ENCODE peak calls at places on chromosomes 12 and 14, in nine cellular contexts. L is left ventricle myocardium inferior, O is body of pancreas, S is prostate gland, X is A673, G is heart left ventricle, P is ovary, I is DND-41, K is kidney. B is an unnamed sample.

GRCh38 chr12:69655616-69656336 is 43.3 kb downstream of the BEST3 start:
- DNase-seq in L (no peak), O (no peak), S (no peak), X (no peak), G (no peak), P (no peak), I (no peak), K (no peak), B (peak)

GRCh38 chr14:70856851-70857498 is 47.7 kb upstream of the MAP3K9 start:
- DNase-seq in L (no peak), O (no peak), S (no peak), X (no peak), G (no peak), P (no peak), I (no peak), K (no peak), B (no peak)

GRCh38 chr14:33612184-33612479 is 338.7 kb downstream of the EGLN3 start:
- DNase-seq in L (no peak), O (no peak), S (no peak), X (no peak), G (no peak), P (no peak), I (no peak), K (no peak), B (no peak)

GRCh38 chr12:59041241-59042121 is 121.2 kb upstream of the LRIG3 start:
- DNase-seq in L (no peak), O (no peak), S (peak), X (no peak), G (no peak), P (no peak), I (no peak), K (no peak), B (no peak)

GRCh38 chr12:75116611-75117010 is 93.0 kb downstream of the KCNC2 start:
- DNase-seq in L (no peak), O (no peak), S (no peak), X (no peak), G (no peak), P (no peak), I (no peak), K (no peak), B (no peak)

GRCh38 chr14:105862581-105863239 is 336.3 kb downstream of the TMEM121 start:
- DNase-seq in L (no peak), O (no peak), S (no peak), X (no peak), G (peak), P (no peak), I (no peak), K (no peak), B (no peak)

GRCh38 chr14:60652674-60653387 is 3.6 kb upstream of the SIX1 start:
- DNase-seq in L (no peak), O (no peak), S (peak), X (no peak), G (no peak), P (no peak), I (no peak), K (peak), B (no peak)

GRCh38 chr12:132403636-132404434 is 74.4 kb upstream of the GALNT9 start:
- DNase-seq in L (peak), O (no peak), S (no peak), X (no peak), G (no peak), P (no peak), I (no peak), K (peak), B (no peak)

GRCh38 chr14:50109342-50109741 is 7.0 kb downstream of the VCPKMT start:
- DNase-seq in L (no peak), O (no peak), S (no peak), X (peak), G (no peak), P (no peak), I (no peak), K (no peak), B (no peak)

GRCh38 chr14:62436256-62436655 is 609.0 kb downstream of the KCNH5 start:
- DNase-seq in L (no peak), O (no peak), S (no peak), X (no peak), G (no peak), P (no peak), I (no peak), K (no peak), B (no peak)

GRCh38 chr12:11706509-11707331 is 57.2 kb downstream of the ETV6 start:
- DNase-seq in L (no peak), O (peak), S (peak), X (no peak), G (no peak), P (no peak), I (no peak), K (no peak), B (no peak)

GRCh38 chr12:105659355-105660075 is 329.0 kb downstream of the C12orf75 start:
- DNase-seq in L (peak), O (no peak), S (peak), X (no peak), G (peak), P (peak), I (no peak), K (no peak), B (no peak)

GRCh38 chr14:68666899-68667298 is 126.0 kb downstream of the ZFP36L1 start:
- DNase-seq in L (no peak), O (no peak), S (no peak), X (no peak), G (no peak), P (no peak), I (no peak), K (no peak), B (peak)

GRCh38 chr14:54784657-54785056 is 118.0 kb downstream of the GCH1 start:
- DNase-seq in L (peak), O (no peak), S (no peak), X (no peak), G (peak), P (no peak), I (no peak), K (peak), B (no peak)

GRCh38 chr14:88551094-88551870 is 3.5 kb downstream of the PTPN21 start:
- DNase-seq in L (peak), O (peak), S (peak), X (peak), G (peak), P (peak), I (no peak), K (peak), B (peak)

GRCh38 chr12:13347241-13348043 is 150.9 kb downstream of the EMP1 start:
- DNase-seq in L (no peak), O (no peak), S (no peak), X (peak), G (no peak), P (no peak), I (no peak), K (no peak), B (no peak)

GRCh38 chr14:77654001-77654431 is 37.6 kb upstream of the SPTLC2 start:
- DNase-seq in L (no peak), O (no peak), S (no peak), X (peak), G (no peak), P (no peak), I (peak), K (no peak), B (no peak)
- H3K27ac ChIP-seq in L (no peak), O (no peak), S (no peak), X (no peak), G (no peak), P (no peak), I (no peak), K (no peak), B (no peak)

DNA sequence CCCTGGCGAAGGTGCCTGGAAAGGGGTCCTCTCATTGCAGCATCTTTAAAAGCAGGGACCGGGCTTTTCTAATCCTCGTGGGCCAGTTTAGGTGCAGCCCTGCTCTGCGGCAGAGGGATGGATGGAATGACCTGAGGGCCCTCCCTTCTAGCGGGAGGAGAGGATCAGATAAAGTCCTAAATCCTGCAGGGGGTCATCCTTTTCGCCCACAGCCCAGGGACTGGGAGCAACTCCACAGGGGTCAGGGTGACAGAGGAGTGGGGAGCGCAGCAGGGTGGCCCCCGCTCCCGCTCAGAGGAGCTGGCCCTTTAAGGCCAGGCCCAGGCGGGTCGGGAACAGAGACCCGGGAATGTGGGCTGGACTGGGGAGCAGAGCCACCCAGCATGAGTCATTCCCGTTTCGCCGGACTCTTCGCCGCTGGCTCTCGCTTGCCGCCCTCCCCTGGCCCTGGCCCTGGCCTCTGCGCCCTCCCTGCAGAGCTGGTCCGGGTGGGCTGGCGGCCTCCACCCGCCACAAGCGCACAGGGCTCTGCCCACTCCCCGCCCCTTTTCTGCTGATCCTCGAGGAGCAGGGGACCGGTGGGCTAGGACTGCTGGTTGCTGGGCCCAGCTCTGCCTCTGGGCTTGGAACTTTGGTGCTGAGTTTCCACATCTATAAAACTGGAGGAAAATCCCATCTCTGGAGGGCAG is 92.9 kb downstream of the NINJ2 start:
- DNase-seq in L (peak), O (peak), S (peak), X (no peak), G (peak), P (peak), I (no peak), K (peak), B (peak)
- TF ChIP-seq CTCF in L (no peak), O (no peak), S (no peak), X (no peak), G (no peak), P (no peak), I (no peak), K (no peak), B (no peak)

DNA sequence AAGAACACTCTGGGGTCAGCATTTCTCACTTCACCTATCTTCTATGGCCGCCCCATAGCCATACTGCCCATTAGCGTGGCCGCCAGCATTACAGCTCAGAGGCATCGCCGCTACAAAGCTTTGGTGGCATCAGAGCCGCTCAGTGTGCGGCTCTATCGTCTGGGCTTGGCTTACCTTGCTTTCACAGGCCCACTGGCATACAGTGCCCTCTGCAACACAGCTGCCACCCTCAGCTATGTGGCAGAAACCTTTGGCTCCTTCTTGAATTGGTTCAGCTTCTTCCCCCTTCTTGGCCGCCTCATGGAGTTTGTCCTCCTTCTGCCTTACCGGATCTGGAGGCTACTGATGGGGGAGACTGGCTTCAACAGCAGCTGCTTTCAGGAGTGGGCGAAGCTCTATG is 2.6 kb downstream of the DNAJC22 start:
- DNase-seq in L (no peak), O (no peak), S (no peak), X (no peak), G (no peak), P (no peak), I (no peak), K (no peak), B (peak)
- H3K4me3 ChIP-seq in L (no peak), O (no peak), S (no peak), X (no peak), G (no peak), P (no peak), I (no peak), K (peak), B (no peak)

DNA sequence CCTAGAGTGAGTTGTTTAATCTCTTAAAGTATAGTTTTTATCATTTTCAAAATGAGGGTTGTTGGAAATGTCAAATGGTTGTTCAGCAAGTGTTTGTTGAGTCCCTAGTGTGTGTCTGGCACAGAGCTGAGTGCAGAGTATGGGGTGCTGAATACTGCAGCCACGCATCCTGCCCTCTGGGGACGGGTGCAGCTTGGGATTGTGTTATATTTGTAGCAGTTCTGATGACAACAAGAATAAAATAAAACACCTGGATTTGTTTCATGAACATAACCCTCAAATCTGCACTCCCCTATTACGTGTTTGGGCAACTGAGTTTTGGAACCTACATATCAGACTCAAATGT is 127.9 kb downstream of the CACNA1C start:
- DNase-seq in L (peak), O (no peak), S (no peak), X (no peak), G (no peak), P (no peak), I (no peak), K (no peak), B (no peak)
- H3K27ac ChIP-seq in L (peak), O (no peak), S (peak), X (no peak), G (peak), P (no peak), I (no peak), K (no peak), B (peak)